ENCODE peak calls at places on chromosomes 4 and X, in six cellular contexts. Q is sigmoid colon, R is IMR-90, S is gastrocnemius medialis, X is right lobe of liver, G is body of pancreas. P is an unnamed sample.
A peak's percentile ranks its signal among the peaks of the same experiment; 100 is the strongest.

GRCh38 chrX:151982217-151982616 is 7.7 kb upstream of the GABRE start:
- DNase-seq in Q (no peak), R (peak; percentile 36), S (no peak), X (no peak), G (peak; percentile 32), P (no peak)

GRCh38 chr4:66693694-66694093 is 851.6 kb downstream of the CENPC start:
- DNase-seq in Q (no peak), R (no peak), S (no peak), X (no peak), G (no peak), P (no peak)

GRCh38 chr4:147361726-147362125 is 119.2 kb upstream of the EDNRA start:
- DNase-seq in Q (no peak), R (peak; percentile 92), S (no peak), X (no peak), G (no peak), P (no peak)

GRCh38 chrX:136031626-136032025 is 46.4 kb downstream of the SLC9A6 start:
- DNase-seq in Q (no peak), R (no peak), S (no peak), X (no peak), G (no peak), P (no peak)

GRCh38 chrX:134545524-134545923 is 85.6 kb downstream of the HPRT1 start:
- DNase-seq in Q (no peak), R (no peak), S (no peak), X (no peak), G (no peak), P (no peak)

GRCh38 chrX:39440734-39441305 is 639.6 kb downstream of the MID1IP1 start:
- DNase-seq in Q (peak; percentile 28), R (no peak), S (no peak), X (no peak), G (no peak), P (no peak)

GRCh38 chr4:16001484-16001858 is 38.5 kb upstream of the FGFBP2 start:
- DNase-seq in Q (peak; percentile 89), R (peak; percentile 72), S (peak; percentile 56), X (peak; percentile 52), G (peak; percentile 43), P (peak; percentile 59)

GRCh38 chr4:127143460-127144190 is 489.1 kb upstream of the INTU start:
- DNase-seq in Q (no peak), R (peak; percentile 77), S (no peak), X (no peak), G (no peak), P (no peak)

GRCh38 chrX:65596270-65596669 is 61.7 kb upstream of the LAS1L start:
- DNase-seq in Q (no peak), R (peak; percentile 49), S (peak; percentile 13), X (no peak), G (no peak), P (peak; percentile 80)

GRCh38 chrX:150792949-150793527 is 99.8 kb downstream of the MTMR1 start:
- DNase-seq in Q (no peak), R (no peak), S (no peak), X (no peak), G (no peak), P (no peak)

GRCh38 chrX:9320940-9321339 is 143.9 kb upstream of the TBL1X start:
- DNase-seq in Q (no peak), R (peak; percentile 62), S (no peak), X (no peak), G (no peak), P (no peak)

GRCh38 chr4:183987987-183988392 is 82.9 kb downstream of the STOX2 start:
- DNase-seq in Q (peak; percentile 90), R (peak; percentile 95), S (peak; percentile 91), X (no peak), G (peak; percentile 55), P (peak; percentile 71)

GRCh38 chr4:116636917-116637316 is 448.5 kb downstream of the TRAM1L1 start:
- DNase-seq in Q (no peak), R (no peak), S (no peak), X (no peak), G (no peak), P (no peak)

GRCh38 chr4:23680616-23681518 is 209.0 kb downstream of the PPARGC1A start:
- DNase-seq in Q (no peak), R (peak; percentile 8), S (no peak), X (no peak), G (no peak), P (no peak)

GRCh38 chrX:7586126-7586525 is 256.8 kb upstream of the VCX start:
- DNase-seq in Q (no peak), R (peak; percentile 35), S (no peak), X (no peak), G (no peak), P (no peak)

GRCh38 chr4:87824352-87824751 is 8.4 kb upstream of the MEPE start:
- DNase-seq in Q (no peak), R (no peak), S (no peak), X (no peak), G (no peak), P (no peak)

GRCh38 chr4:30844861-30845582 is 124.9 kb downstream of the PCDH7 start:
- DNase-seq in Q (no peak), R (no peak), S (no peak), X (no peak), G (no peak), P (no peak)

GRCh38 chr4:30847958-30848357 is 127.8 kb downstream of the PCDH7 start:
- DNase-seq in Q (no peak), R (no peak), S (no peak), X (no peak), G (no peak), P (no peak)

GRCh38 chr4:30842689-30843088 is 122.5 kb downstream of the PCDH7 start:
- DNase-seq in Q (no peak), R (no peak), S (no peak), X (no peak), G (no peak), P (no peak)

GRCh38 chr4:30842142-30842541 is 122.0 kb downstream of the PCDH7 start:
- DNase-seq in Q (no peak), R (no peak), S (no peak), X (no peak), G (no peak), P (no peak)

GRCh38 chr4:30847157-30847556 is 127.0 kb downstream of the PCDH7 start:
- DNase-seq in Q (no peak), R (peak; percentile 20), S (no peak), X (no peak), G (no peak), P (no peak)
- H3K4me3 ChIP-seq in Q (no peak overlapping the region), R (no peak overlapping the region), S (no peak overlapping the region), X (no peak overlapping the region), G (no peak overlapping the region), P (no peak overlapping the region)

GRCh38 chrX:27995611-27996010 is 14.4 kb upstream of the DCAF8L1 start:
- DNase-seq in Q (no peak), R (no peak), S (no peak), X (no peak), G (no peak), P (no peak)
- TF ChIP-seq POLR2A in Q (no peak), R (no peak), S (no peak), X (no peak), G (no peak), P (no peak)

GRCh38 chr4:186032259-186032658 is 36.7 kb upstream of the TLR3 start:
- DNase-seq in Q (no peak), R (no peak), S (no peak), X (no peak), G (no peak), P (no peak)
- TF ChIP-seq CTCF in Q (peak; percentile 27), R (no peak), S (no peak), X (peak; percentile 24), G (no peak), P (no peak)

GRCh38 chr4:99090511-99090910 is 1.9 kb upstream of the ADH5 start:
- DNase-seq in Q (no peak), R (peak; percentile 18), S (no peak), X (no peak), G (no peak), P (no peak)
- H3K4me3 ChIP-seq in Q (peak overlapping the region; percentile 83), R (peak overlapping the region; percentile 12), S (peak overlapping the region; percentile 72), X (no peak overlapping the region), G (no peak overlapping the region), P (no peak overlapping the region)

GRCh38 chr4:187366530-187367279 is 628.9 kb upstream of the ZFP42 start:
- DNase-seq in Q (no peak), R (no peak), S (no peak), X (no peak), G (peak; percentile 38), P (no peak)
- TF ChIP-seq POLR2A in Q (no peak), R (no peak), S (no peak), X (no peak), G (no peak), P (no peak)

DNA sequence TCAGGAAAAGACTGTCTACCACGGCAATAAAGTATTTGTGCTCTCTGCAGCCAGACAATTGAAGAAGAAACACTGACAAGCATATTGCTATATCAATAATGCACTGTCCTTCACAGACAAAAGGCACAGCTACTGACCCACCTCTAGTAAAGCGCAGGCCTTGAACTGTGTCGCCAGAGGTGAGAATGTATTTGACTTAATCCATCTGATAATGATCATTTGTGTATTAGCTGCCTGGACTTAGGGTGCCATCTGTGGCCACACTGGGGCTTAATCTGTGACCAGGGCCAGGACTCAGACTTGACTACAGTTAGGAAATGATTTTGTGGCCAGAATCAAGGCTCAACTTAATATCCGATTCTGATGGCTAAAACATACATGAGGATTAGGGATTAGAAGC is 260.4 kb downstream of the SMARCA1 start:
- DNase-seq in Q (no peak), R (no peak), S (no peak), X (no peak), G (no peak), P (no peak)
- TF ChIP-seq CTCF in Q (no peak), R (no peak), S (no peak), X (no peak), G (no peak), P (no peak)

DNA sequence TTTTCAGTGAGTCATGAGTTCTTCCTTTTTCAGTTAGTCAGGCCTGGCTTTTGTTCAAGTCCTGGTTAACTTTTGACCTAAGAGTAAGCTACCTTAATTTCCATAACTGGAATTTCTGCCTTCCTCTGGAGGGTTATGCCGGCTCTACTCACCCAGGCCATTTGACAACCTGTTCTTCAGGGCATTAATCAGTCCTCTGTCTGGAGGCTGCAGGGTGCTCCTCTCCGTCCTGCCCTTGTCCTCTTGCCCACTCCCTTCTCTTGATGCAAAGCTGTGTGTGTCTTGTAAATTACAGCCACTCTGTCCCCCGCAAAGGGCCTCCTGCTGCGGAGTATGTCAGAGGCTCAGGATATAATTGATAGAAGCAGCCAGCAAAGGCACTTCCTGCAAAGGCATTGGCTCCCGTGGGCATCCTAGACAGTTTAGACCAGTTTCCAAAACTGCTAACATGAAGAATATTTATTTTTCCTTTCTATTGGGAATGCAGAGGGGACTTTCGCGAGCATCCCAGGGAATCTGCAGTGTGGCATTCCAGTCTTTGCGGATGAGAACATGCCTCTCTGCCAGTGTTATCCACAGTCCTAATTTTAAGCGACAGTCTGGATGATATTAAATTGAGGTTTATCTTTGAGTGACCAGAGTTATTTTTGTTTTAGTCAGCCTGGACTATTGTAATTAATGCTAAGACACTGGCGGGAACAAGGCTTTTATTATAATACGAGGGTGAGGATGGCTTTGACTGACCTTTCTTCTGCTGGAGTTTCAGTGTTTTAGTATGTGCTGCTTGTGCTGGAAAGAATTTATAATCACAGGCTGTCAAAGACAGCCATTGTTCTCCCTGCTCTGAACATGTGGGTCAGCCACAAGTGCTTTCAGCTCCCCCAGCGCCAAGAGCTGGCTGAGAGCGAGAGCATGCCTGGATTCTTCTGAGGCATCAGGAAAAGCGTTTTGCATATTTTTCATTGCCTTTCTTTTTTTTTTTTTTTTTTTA is 74.2 kb downstream of the LIMCH1 start:
- DNase-seq in Q (peak; percentile 79), R (peak; percentile 8), S (no peak), X (no peak), G (peak; percentile 51), P (peak; percentile 28)
- H3K4me3 ChIP-seq in Q (no peak overlapping the region), R (no peak overlapping the region), S (no peak overlapping the region), X (no peak overlapping the region), G (no peak overlapping the region), P (no peak overlapping the region)

P was measured in lower leg skin.